ENCODE peak calls at places on chromosomes 11 and 22, in four cellular contexts. F, N, D and B are unnamed samples.

GRCh38 chr11:1452744-1453143 is 33.8 kb downstream of the MOB2 start:
- DNase-seq in F (no peak), N (no peak), D (no peak), B (no peak)

GRCh38 chr11:132307309-132308020 is 937.0 kb downstream of the NTM start:
- DNase-seq in D (no peak), N (no peak), F (no peak), B (no peak)

GRCh38 chr11:1251236-1251770 is 28.4 kb downstream of the MUC5B start:
- DNase-seq in N (no peak), D (no peak), F (no peak), B (no peak)

GRCh38 chr22:23697031-23697970 is 6.5 kb downstream of the RGL4 start:
- DNase-seq in F (no peak), D (no peak), N (no peak), B (no peak)

GRCh38 chr11:20156280-20156875 is 3.9 kb downstream of the DBX1 start:
- DNase-seq in F (no peak), D (peak; percentile 19), N (no peak), B (peak; percentile 81)

GRCh38 chr22:37520754-37521153 is 1.5 kb upstream of the CARD10 start:
- DNase-seq in N (no peak), F (no peak), D (peak; percentile 29), B (no peak)

GRCh38 chr11:32893947-32894827 is 1.6 kb downstream of the QSER1 start:
- DNase-seq in F (no peak), D (peak; percentile 76), N (peak; percentile 81), B (no peak)

GRCh38 chr11:67417425-67417824 is 1.9 kb downstream of the CARNS1 start:
- DNase-seq in F (no peak), D (no peak), N (no peak), B (no peak)

GRCh38 chr11:94107363-94107762 is 21.3 kb upstream of the PANX1 start:
- DNase-seq in N (no peak), D (no peak), F (no peak), B (no peak)

GRCh38 chr11:85756401-85757200 is 54.3 kb downstream of the SYTL2 start:
- DNase-seq in D (no peak), F (no peak), N (no peak), B (no peak)

GRCh38 chr11:15969281-15969680 is 387.1 kb downstream of the SOX6 start:
- DNase-seq in F (no peak), D (peak; percentile 76), N (peak; percentile 43), B (no peak)

GRCh38 chr11:99795999-99796398 is 775.2 kb downstream of the CNTN5 start:
- DNase-seq in D (no peak), N (no peak), F (no peak), B (no peak)

GRCh38 chr22:40462195-40462988 is 92.0 kb downstream of the SGSM3 start:
- DNase-seq in N (peak; percentile 9), D (no peak), F (no peak), B (no peak)

GRCh38 chr11:68441466-68442230 is 18.9 kb upstream of the PPP6R3 start:
- DNase-seq in N (no peak), D (no peak), F (no peak), B (no peak)

GRCh38 chr11:18452927-18453326 is 2.7 kb upstream of the LDHAL6A start:
- DNase-seq in D (no peak), N (no peak), F (no peak), B (no peak)

GRCh38 chr22:20957691-20958440 is 9.2 kb upstream of the AIFM3 start:
- DNase-seq in D (no peak), N (no peak), F (no peak), B (peak; percentile 58)

GRCh38 chr22:39383841-39384625 is 15.5 kb upstream of the TAB1 start:
- DNase-seq in F (no peak), N (no peak), D (no peak), B (no peak)

GRCh38 chr11:124865181-124865901 is at the start of gene ROBO3:
- DNase-seq in N (no peak), D (no peak), F (no peak), B (no peak)

GRCh38 chr22:42344391-42344861 is 74.0 kb upstream of the TCF20 start:
- DNase-seq in N (no peak), F (no peak), D (no peak), B (peak; percentile 63)

GRCh38 chr22:29718949-29719893 is 582 bp upstream of the CABP7 start:
- DNase-seq in N (no peak), D (no peak), F (no peak), B (no peak)

GRCh38 chr11:47442514-47442913 is 6.4 kb downstream of the RAPSN start:
- DNase-seq in F (no peak), D (no peak), N (no peak), B (no peak)

GRCh38 chr22:39728236-39728860 is 157.8 kb downstream of the CACNA1I start:
- DNase-seq in D (no peak), F (no peak), N (no peak), B (no peak)

GRCh38 chr22:31218565-31219262 is 6.6 kb downstream of the LIMK2 start:
- DNase-seq in F (no peak), N (no peak), D (no peak), B (no peak)

GRCh38 chr11:60389279-60389910 is 6.9 kb upstream of the MS4A14 start:
- DNase-seq in D (no peak), N (no peak), F (no peak), B (no peak)

GRCh38 chr22:41394012-41394356 is 12.2 kb downstream of the TEF start:
- DNase-seq in F (no peak), D (no peak), N (no peak), B (no peak)

GRCh38 chr11:70783821-70784220 is 385.5 kb downstream of the CTTN start:
- DNase-seq in N (no peak), F (no peak), D (no peak), B (no peak)

GRCh38 chr11:65680192-65680743 is 17.6 kb upstream of the RELA start:
- DNase-seq in D (no peak), F (no peak), N (no peak), B (no peak)

GRCh38 chr11:65685981-65686380 is 23.3 kb upstream of the RELA start:
- DNase-seq in D (no peak), N (no peak), F (no peak), B (no peak)
- TF ChIP-seq JUN in D (no peak), N (no peak), F (no peak), B (no peak)

DNA sequence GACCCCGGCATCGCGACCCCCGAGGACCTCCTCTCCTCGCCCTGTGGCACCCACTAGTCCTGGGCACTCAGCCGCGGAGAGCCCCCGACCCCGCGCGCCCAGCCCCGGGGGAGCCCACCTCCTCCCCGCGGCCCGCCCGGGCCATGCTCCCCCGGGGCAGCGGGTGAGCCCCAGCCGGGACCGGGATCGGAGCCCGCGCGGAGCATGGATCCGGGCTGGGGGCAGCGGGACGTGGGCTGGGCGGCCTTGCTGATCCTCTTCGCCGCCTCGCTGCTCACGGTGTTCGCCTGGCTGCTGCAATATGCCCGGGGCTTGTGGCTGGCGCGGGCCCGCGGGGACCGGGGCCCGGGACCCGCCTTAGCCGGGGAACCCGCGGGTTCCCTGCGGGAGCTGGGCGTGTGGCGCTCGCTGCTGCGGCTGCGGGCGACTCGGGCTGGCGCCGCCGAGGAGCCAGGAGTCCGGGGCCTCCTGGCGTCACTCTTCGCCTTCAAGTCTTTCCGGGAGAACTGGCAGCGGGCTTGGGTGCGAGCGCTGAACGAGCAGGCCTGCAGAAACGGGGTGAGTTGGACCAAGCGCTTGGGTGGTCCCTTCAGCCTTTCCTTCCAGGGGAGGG is 500 bp downstream of the C2CD2L start:
- DNase-seq in N (no peak), F (no peak), D (peak; percentile 41), B (no peak)
- TF ChIP-seq SP1 in N (no peak), F (no peak), D (no peak), B (no peak)

DNA sequence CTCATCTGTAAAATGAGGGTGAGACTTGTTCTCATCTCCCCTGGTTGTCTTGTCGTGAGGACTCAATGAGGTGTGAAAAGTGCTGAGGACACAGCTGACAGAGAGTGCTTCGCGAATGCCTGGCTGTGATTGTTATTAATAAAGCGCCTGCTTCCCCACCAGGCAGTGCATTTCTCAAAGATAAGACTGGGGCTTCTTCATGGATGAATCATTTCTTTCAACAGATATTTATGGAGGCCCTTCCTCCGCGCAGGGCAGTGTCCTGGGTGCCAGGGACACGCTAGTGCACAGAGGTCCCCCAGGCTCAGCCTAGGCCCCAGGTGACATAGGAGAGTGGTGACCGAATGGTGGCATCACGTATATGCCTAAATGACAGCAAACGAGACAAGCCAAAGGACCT is 34.3 kb upstream of the SHISAL1 start:
- DNase-seq in D (no peak), N (no peak), F (no peak), B (no peak)
- TF ChIP-seq ATF2 in D (no peak), N (no peak), F (no peak), B (no peak)

GRCh38 chr11:119520400-119520799 is 97.4 kb upstream of the THY1 start:
- DNase-seq in N (no peak), D (no peak), F (no peak), B (no peak)

GRCh38 chr11:119520966-119521365 is 98.0 kb upstream of the THY1 start:
- DNase-seq in F (no peak), N (no peak), D (no peak), B (no peak)

GRCh38 chr11:119519796-119520195 is 96.8 kb upstream of the THY1 start:
- DNase-seq in F (no peak), N (no peak), D (no peak), B (no peak)

GRCh38 chr11:119521551-119521950 is 98.6 kb upstream of the THY1 start:
- DNase-seq in F (no peak), N (no peak), D (no peak), B (no peak)

DNA sequence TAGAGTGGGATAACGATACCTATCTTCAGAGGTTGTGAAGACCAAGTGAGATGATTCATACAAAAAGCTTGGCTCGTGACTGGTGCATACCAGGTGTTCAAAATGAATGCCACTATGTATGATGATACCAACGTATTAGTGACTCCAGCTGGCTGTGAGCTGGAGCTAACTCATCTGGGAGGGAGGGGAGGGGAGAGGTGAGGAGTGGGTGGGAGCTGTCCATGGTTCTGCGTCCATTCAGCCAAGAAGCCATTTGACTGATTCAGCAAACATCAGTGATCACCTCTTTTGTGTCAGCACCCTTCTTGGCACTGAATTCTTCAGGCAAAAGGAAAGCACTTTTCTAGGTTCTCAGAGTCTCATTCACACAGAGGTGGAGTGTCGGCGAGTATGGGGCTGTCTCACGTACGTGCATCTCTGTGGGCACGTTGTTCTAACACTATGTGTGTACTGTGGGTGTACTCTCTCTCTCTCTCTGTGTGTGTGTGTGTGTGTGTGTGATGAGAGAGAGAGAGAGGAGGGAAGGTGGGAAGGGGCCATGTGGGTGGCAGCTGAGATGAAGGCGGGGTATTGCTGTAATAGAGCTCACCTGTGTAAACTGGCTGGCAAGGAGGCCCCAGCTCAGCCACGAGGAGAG is 95.9 kb upstream of the THY1 start:
- DNase-seq in F (peak; percentile 25), D (peak; percentile 59), N (no peak), B (peak; percentile 77)
- TF ChIP-seq JUN in F (no peak), D (no peak), N (no peak), B (no peak)

GRCh38 chr11:129855086-129855485 is 39.4 kb downstream of the TMEM45B start:
- DNase-seq in N (no peak), F (no peak), D (no peak), B (no peak)

GRCh38 chr11:129856036-129856435 is 39.3 kb downstream of the NFRKB start:
- DNase-seq in N (no peak), D (no peak), F (no peak), B (no peak)

GRCh38 chr11:129852125-129852740 is 36.6 kb downstream of the TMEM45B start:
- DNase-seq in D (no peak), F (no peak), N (no peak), B (no peak)

GRCh38 chr11:129854229-129854805 is 38.7 kb downstream of the TMEM45B start:
- DNase-seq in N (no peak), F (no peak), D (no peak), B (no peak)

GRCh38 chr11:129853508-129854228 is 38.0 kb downstream of the TMEM45B start:
- DNase-seq in D (no peak), N (peak; percentile 85), F (no peak), B (no peak)
- TF ChIP-seq SP1 in D (no peak), N (no peak), F (no peak), B (no peak)